ENCODE peak calls at places on chromosomes 16 and 17, in ten cellular contexts. Q is ascending aorta; N is breast epithelium; A is MM.1S; E is thyroid gland; S is adrenal gland; B is mucosa of descending colon; P is cardiac muscle cell; C is CD8-positive, alpha-beta memory T cell; M is lung. D is an unnamed sample.

GRCh38 chr16:11155284-11155806 is 100.7 kb downstream of the SOCS1 start:
- DNase-seq in Q (no peak), N (no peak), A (no peak), E (no peak), S (peak; percentile 61), B (no peak), P (peak; percentile 74), C (no peak), M (no peak), D (no peak)

GRCh38 chr17:27906623-27907022 is 13.5 kb upstream of the LYRM9 start:
- DNase-seq in Q (no peak), N (no peak), A (no peak), E (no peak), S (peak; percentile 63), B (no peak), P (no peak), C (no peak), M (no peak), D (no peak)

GRCh38 chr16:4339909-4340308 is 11.2 kb downstream of the PAM16 start:
- DNase-seq in Q (no peak), N (no peak), A (no peak), E (no peak), S (peak; percentile 36), B (no peak), P (peak; percentile 71), C (no peak), M (no peak), D (peak; percentile 86)

GRCh38 chr16:50616883-50617629 is 64.1 kb downstream of the SNX20 start:
- DNase-seq in Q (no peak), N (no peak), A (no peak), E (no peak), S (no peak), B (no peak), P (no peak), C (no peak), M (no peak), D (no peak)

GRCh38 chr17:5092139-5093010 is 14.1 kb downstream of the ZFP3 start:
- DNase-seq in Q (no peak), N (no peak), A (no peak), E (no peak), S (no peak), B (no peak), P (no peak), C (no peak), M (no peak), D (no peak)

GRCh38 chr16:83574388-83574787 is 233.4 kb upstream of the HSBP1 start:
- DNase-seq in Q (no peak), N (no peak), A (no peak), E (no peak), S (no peak), B (no peak), P (peak; percentile 30), C (no peak), M (no peak), D (no peak)

GRCh38 chr16:31213877-31214704 is at the start of gene TRIM72:
- DNase-seq in Q (no peak), N (no peak), A (no peak), E (no peak), S (no peak), B (no peak), P (no peak), C (no peak), M (no peak), D (no peak)

GRCh38 chr17:76868669-76869208 is 535 bp downstream of the MGAT5B start:
- DNase-seq in Q (no peak), N (no peak), A (no peak), E (peak; percentile 6), S (no peak), B (no peak), P (peak; percentile 8), C (no peak), M (no peak), D (no peak)

GRCh38 chr17:40484285-40484972 is 17.0 kb downstream of the TNS4 start:
- DNase-seq in Q (no peak), N (no peak), A (no peak), E (no peak), S (no peak), B (no peak), P (no peak), C (no peak), M (no peak), D (no peak)
- H3K4me1 ChIP-seq in Q (no peaks in the 10 kb centered on the region), N (peaks cover 15% of the 10 kb centered on the region), A (no peaks in the 10 kb centered on the region), E (peaks cover 38% of the 10 kb centered on the region), S (no peaks in the 10 kb centered on the region), B (peaks cover 12% of the 10 kb centered on the region), P (no peaks in the 10 kb centered on the region), C (peaks cover 46% of the 10 kb centered on the region), M (no peaks in the 10 kb centered on the region), D (peaks cover 4% of the 10 kb centered on the region)

GRCh38 chr17:36623281-36623680 is 21.9 kb downstream of the MRM1 start:
- DNase-seq in Q (no peak), N (no peak), A (no peak), E (no peak), S (no peak), B (no peak), P (no peak), C (no peak), M (no peak), D (no peak)

GRCh38 chr17:36628576-36628975 is 27.2 kb downstream of the MRM1 start:
- DNase-seq in Q (no peak), N (no peak), A (no peak), E (no peak), S (no peak), B (no peak), P (no peak), C (no peak), M (no peak), D (no peak)

GRCh38 chr17:36627101-36627500 is 25.7 kb downstream of the MRM1 start:
- DNase-seq in Q (no peak), N (no peak), A (no peak), E (no peak), S (no peak), B (no peak), P (no peak), C (no peak), M (no peak), D (peak; percentile 90)

GRCh38 chr17:36629252-36629847 is 28.0 kb downstream of the MRM1 start:
- DNase-seq in Q (peak; percentile 83), N (peak; percentile 79), A (peak; percentile 59), E (peak; percentile 63), S (peak; percentile 82), B (peak; percentile 67), P (peak; percentile 75), C (peak; percentile 71), M (peak; percentile 77), D (peak; percentile 84)

GRCh38 chr17:36625188-36625587 is 23.8 kb downstream of the MRM1 start:
- DNase-seq in Q (no peak), N (no peak), A (no peak), E (no peak), S (no peak), B (no peak), P (no peak), C (no peak), M (no peak), D (no peak)
- H3K36me3 ChIP-seq in Q (no peaks in the 10 kb centered on the region), N (no peaks in the 10 kb centered on the region), A (no peaks in the 10 kb centered on the region), E (no peaks in the 10 kb centered on the region), S (no peaks in the 10 kb centered on the region), B (no peaks in the 10 kb centered on the region), P (no peaks in the 10 kb centered on the region), C (no peaks in the 10 kb centered on the region), M (no peaks in the 10 kb centered on the region), D (no peaks in the 10 kb centered on the region)

GRCh38 chr16:78815713-78816112 is 716.3 kb downstream of the WWOX start:
- DNase-seq in Q (no peak), N (no peak), A (no peak), E (no peak), S (no peak), B (no peak), P (no peak), C (no peak), M (no peak), D (no peak)

GRCh38 chr16:78813917-78814316 is 714.5 kb downstream of the WWOX start:
- DNase-seq in Q (no peak), N (no peak), A (no peak), E (no peak), S (no peak), B (no peak), P (no peak), C (no peak), M (no peak), D (no peak)

GRCh38 chr16:78816499-78817441 is 717.3 kb downstream of the WWOX start:
- DNase-seq in Q (peak; percentile 67), N (no peak), A (no peak), E (peak; percentile 24), S (no peak), B (no peak), P (peak; percentile 11), C (no peak), M (no peak), D (no peak)

GRCh38 chr16:78821335-78821734 is 721.9 kb downstream of the WWOX start:
- DNase-seq in Q (no peak), N (no peak), A (no peak), E (no peak), S (no peak), B (no peak), P (no peak), C (no peak), M (no peak), D (no peak)

DNA sequence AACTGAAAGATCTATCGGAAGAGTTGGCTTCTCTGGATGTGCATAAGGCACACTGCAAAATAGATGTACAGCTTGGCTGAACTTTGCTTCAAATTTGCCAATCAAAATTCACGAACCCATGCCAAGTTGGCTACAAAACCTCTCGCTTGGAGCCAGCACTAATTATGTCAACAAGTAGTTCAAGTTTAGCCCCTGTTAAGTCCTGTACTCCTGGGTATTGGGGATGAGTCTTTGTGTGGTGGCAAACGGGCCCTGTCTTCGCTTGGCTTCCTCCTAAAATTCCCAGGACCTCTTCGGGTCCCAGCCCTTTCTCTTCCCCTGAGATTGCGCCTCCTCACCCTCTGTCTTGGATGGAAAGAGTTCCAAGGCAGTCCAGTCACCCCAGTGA is 718.0 kb downstream of the WWOX start:
- DNase-seq in Q (no peak), N (no peak), A (no peak), E (no peak), S (no peak), B (no peak), P (no peak), C (no peak), M (no peak), D (no peak)
- H3K4me3 ChIP-seq in Q (no peak overlapping the region), N (no peak overlapping the region), A (no peak overlapping the region), E (no peak overlapping the region), S (no peak overlapping the region), B (no peak overlapping the region), P (no peak overlapping the region), C (no peak overlapping the region), M (no peak overlapping the region), D (no peak overlapping the region)

GRCh38 chr17:32833076-32833475 is 43.8 kb downstream of the MYO1D start:
- DNase-seq in Q (no peak), N (no peak), A (no peak), E (no peak), S (no peak), B (no peak), P (no peak), C (no peak), M (no peak), D (no peak)

GRCh38 chr17:32831627-32832243 is 45.2 kb downstream of the MYO1D start:
- DNase-seq in Q (no peak), N (no peak), A (no peak), E (no peak), S (no peak), B (no peak), P (no peak), C (no peak), M (no peak), D (no peak)

GRCh38 chr17:32835291-32835761 is 41.6 kb downstream of the MYO1D start:
- DNase-seq in Q (no peak), N (no peak), A (peak; percentile 55), E (no peak), S (no peak), B (no peak), P (no peak), C (no peak), M (no peak), D (no peak)

GRCh38 chr17:32834104-32834503 is 42.8 kb downstream of the MYO1D start:
- DNase-seq in Q (no peak), N (no peak), A (no peak), E (no peak), S (no peak), B (no peak), P (no peak), C (no peak), M (no peak), D (no peak)

DNA sequence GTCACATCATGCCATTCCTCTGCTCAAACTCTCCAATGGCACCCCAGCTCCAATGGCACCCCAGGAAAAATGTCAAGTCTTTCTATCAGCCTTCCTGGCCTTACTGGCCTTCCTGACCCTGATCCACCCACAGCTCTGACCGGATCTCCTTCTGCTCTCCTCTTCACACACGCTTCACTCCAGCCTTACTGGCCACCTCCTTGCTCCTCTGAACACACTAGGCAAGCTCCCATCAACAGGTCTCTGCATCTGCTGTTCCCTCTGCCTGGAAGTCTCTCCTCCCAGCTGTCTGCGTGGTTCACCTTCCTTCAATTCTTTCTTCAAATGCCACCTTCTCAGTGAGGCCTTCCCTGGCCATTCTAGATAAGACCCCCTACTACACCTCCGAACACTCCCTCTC is 43.4 kb downstream of the MYO1D start:
- DNase-seq in Q (no peak), N (no peak), A (no peak), E (no peak), S (no peak), B (no peak), P (no peak), C (no peak), M (no peak), D (no peak)
- H3K4me1 ChIP-seq in Q (peaks cover 22% of the 10 kb centered on the region), N (no peaks in the 10 kb centered on the region), A (peaks cover 64% of the 10 kb centered on the region), E (peaks cover 34% of the 10 kb centered on the region), S (peaks cover 14% of the 10 kb centered on the region), B (peaks cover 17% of the 10 kb centered on the region), P (no peaks in the 10 kb centered on the region), C (no peaks in the 10 kb centered on the region), M (no peaks in the 10 kb centered on the region), D (no peaks in the 10 kb centered on the region)

D was measured in BE2C.